ENCODE peak calls at places on chromosomes 2 and 18, in eight cellular contexts. H is esophagus squamous epithelium, O is skeletal muscle cell, C is ACHN, A is NAMALWA, I is Karpas-422, B is posterior vena cava, Z is astrocyte of the spinal cord. V is an unnamed sample.

GRCh38 chr18:48817021-48817461 is 133.7 kb downstream of the SMAD7 start:
- DNase-seq in A (no peak), B (no peak), H (no peak), I (no peak), C (no peak), Z (no peak), O (no peak), V (no peak)

GRCh38 chr2:11933854-11934253 is 187.4 kb downstream of the LPIN1 start:
- DNase-seq in H (no peak), C (no peak), Z (no peak), A (peak; percentile 15), O (no peak), I (peak; percentile 63), B (no peak), V (no peak)

GRCh38 chr2:226855766-226856165 is 19.9 kb downstream of the RHBDD1 start:
- DNase-seq in A (no peak), I (no peak), H (no peak), C (no peak), B (no peak), Z (no peak), O (no peak), V (no peak)

GRCh38 chr2:198309673-198310280 is 505.4 kb downstream of the PLCL1 start:
- DNase-seq in I (peak; percentile 82), B (no peak), A (peak; percentile 77), C (peak; percentile 67), O (peak; percentile 4), Z (peak; percentile 52), H (no peak), V (no peak)

GRCh38 chr2:14140009-14140408 is 492.5 kb upstream of the LRATD1 start:
- DNase-seq in Z (no peak), C (no peak), B (no peak), H (no peak), A (no peak), O (no peak), I (no peak), V (no peak)

GRCh38 chr2:33197198-33197938 is 250.6 kb downstream of the LTBP1 start:
- DNase-seq in B (no peak), I (no peak), A (no peak), H (no peak), O (no peak), C (no peak), Z (no peak), V (no peak)

GRCh38 chr2:48699377-48699951 is 56.1 kb downstream of the LHCGR start:
- DNase-seq in C (no peak), I (no peak), H (no peak), A (no peak), O (no peak), Z (peak; percentile 62), B (no peak), V (no peak)

GRCh38 chr2:36356990-36357505 is 1.5 kb downstream of the CRIM1 start:
- DNase-seq in I (no peak), H (no peak), A (no peak), O (no peak), B (no peak), C (peak; percentile 56), Z (no peak), V (no peak)

GRCh38 chr2:7119504-7119835 is 202.3 kb downstream of the RNF144A start:
- DNase-seq in H (no peak), B (no peak), O (no peak), Z (no peak), I (no peak), A (no peak), C (no peak), V (no peak)

GRCh38 chr18:44823782-44824181 is 143.1 kb downstream of the SETBP1 start:
- DNase-seq in B (no peak), Z (peak; percentile 73), I (no peak), A (no peak), O (peak; percentile 71), C (no peak), H (no peak), V (no peak)

GRCh38 chr2:71619230-71619741 is 165.9 kb downstream of the DYSF start:
- DNase-seq in B (no peak), C (no peak), Z (no peak), A (peak; percentile 9), H (no peak), I (no peak), O (no peak), V (no peak)

GRCh38 chr2:65724752-65725151 is 292.4 kb upstream of the SPRED2 start:
- DNase-seq in B (no peak), C (no peak), A (no peak), O (no peak), Z (no peak), I (no peak), H (no peak), V (no peak)

GRCh38 chr18:23094411-23095165 is 40.7 kb upstream of the CABLES1 start:
- DNase-seq in C (no peak), O (no peak), I (no peak), B (no peak), Z (no peak), A (no peak), H (no peak), V (peak; percentile 81)

GRCh38 chr2:66575625-66576371 is 140.9 kb downstream of the MEIS1 start:
- DNase-seq in A (no peak), Z (peak; percentile 47), I (no peak), B (peak; percentile 87), O (no peak), H (no peak), C (no peak), V (no peak)

GRCh38 chr2:219002395-219003266 is 9.4 kb upstream of the CRYBA2 start:
- DNase-seq in I (no peak), B (no peak), Z (no peak), H (no peak), A (no peak), C (peak; percentile 84), O (no peak), V (peak; percentile 71)

GRCh38 chr2:106540886-106541285 is 53.7 kb downstream of the CD8B2 start:
- DNase-seq in Z (no peak), C (no peak), A (no peak), O (no peak), I (no peak), B (no peak), H (no peak), V (no peak)

GRCh38 chr2:143279672-143280071 is 150.5 kb downstream of the ARHGAP15 start:
- DNase-seq in I (no peak), O (no peak), C (no peak), A (no peak), H (no peak), B (no peak), Z (no peak), V (no peak)

GRCh38 chr18:34548120-34548972 is 161.8 kb upstream of the DTNA start:
- DNase-seq in B (no peak), A (no peak), I (no peak), H (no peak), Z (no peak), C (no peak), O (no peak), V (no peak)

GRCh38 chr2:226913641-226914040 is 77.8 kb downstream of the RHBDD1 start:
- DNase-seq in H (no peak), C (no peak), O (no peak), Z (no peak), I (no peak), A (no peak), B (no peak), V (no peak)